ENCODE peak calls at places on chromosomes 1 and 21, in ten cellular contexts. I is GM12891, P is vagina, M is prostate gland, C is H54, B is ovary, S is sigmoid colon, O is esophagus squamous epithelium, T is adrenal gland, V is gastrocnemius medialis. G is an unnamed sample.

GRCh38 chr21:31282095-31282709 is 61.9 kb downstream of the TIAM1 start:
- DNase-seq in S (no peak), P (no peak), M (no peak), V (peak; percentile 15), T (no peak), B (no peak), I (no peak), O (no peak), C (peak; percentile 85), G (peak; percentile 76)

GRCh38 chr1:176241385-176242015 is 34.4 kb upstream of the COP1 start:
- DNase-seq in T (no peak), P (no peak), O (no peak), B (no peak), S (no peak), V (no peak), M (no peak), C (peak; percentile 4), I (no peak), G (peak; percentile 47)

GRCh38 chr1:232252719-232253118 is 377.2 kb downstream of the SIPA1L2 start:
- DNase-seq in V (no peak), M (no peak), C (no peak), B (no peak), S (no peak), T (no peak), O (no peak), I (no peak), P (no peak), G (no peak)

GRCh38 chr1:168408531-168409242 is 128.0 kb downstream of the TBX19 start:
- DNase-seq in S (no peak), M (no peak), O (no peak), V (no peak), I (no peak), T (no peak), C (peak; percentile 18), P (no peak), B (no peak), G (no peak)

GRCh38 chr1:220151454-220151853 is 57.5 kb downstream of the IARS2 start:
- DNase-seq in V (no peak), I (no peak), P (no peak), T (no peak), B (peak; percentile 57), S (no peak), O (no peak), M (no peak), C (no peak), G (no peak)

GRCh38 chr1:3330771-3331245 is 123.7 kb upstream of the ARHGEF16 start:
- DNase-seq in C (no peak), V (no peak), T (no peak), O (no peak), P (no peak), B (no peak), M (no peak), S (no peak), I (no peak), G (no peak)

GRCh38 chr21:45376459-45377324 is 28.3 kb upstream of the COL18A1 start:
- DNase-seq in I (no peak), M (no peak), P (no peak), V (no peak), B (peak; percentile 29), C (no peak), O (no peak), S (peak; percentile 54), T (no peak), G (no peak)

GRCh38 chr1:22121421-22121911 is 21.4 kb downstream of the WNT4 start:
- DNase-seq in I (no peak), C (no peak), O (no peak), T (peak; percentile 84), P (no peak), B (no peak), S (no peak), V (no peak), M (no peak), G (peak; percentile 23)

GRCh38 chr1:37498872-37499617 is 15.5 kb downstream of the MEAF6 start:
- DNase-seq in S (no peak), O (no peak), I (no peak), M (peak; percentile 84), P (no peak), C (no peak), B (no peak), V (peak; percentile 46), T (peak; percentile 79), G (peak; percentile 67)

GRCh38 chr21:35593000-35593502 is 467.3 kb downstream of the SETD4 start:
- DNase-seq in I (no peak), T (no peak), S (no peak), C (no peak), P (no peak), V (no peak), B (no peak), M (no peak), O (no peak), G (no peak)

GRCh38 chr1:16960560-16961296 is 19.7 kb downstream of the MFAP2 start:
- DNase-seq in T (peak; percentile 92), I (peak; percentile 74), S (peak; percentile 90), V (peak; percentile 68), C (no peak), M (peak; percentile 78), P (no peak), B (peak; percentile 85), O (no peak), G (peak; percentile 81)

GRCh38 chr1:2451744-2452582 is 24.1 kb upstream of the PLCH2 start:
- DNase-seq in C (peak; percentile 96), T (no peak), M (no peak), O (no peak), V (no peak), B (no peak), P (no peak), S (no peak), I (no peak), G (no peak)

GRCh38 chr1:1804301-1804700 is 26.0 kb upstream of the NADK start:
- DNase-seq in B (no peak), M (no peak), P (no peak), S (peak; percentile 54), T (no peak), C (no peak), O (no peak), V (no peak), I (no peak), G (no peak)

GRCh38 chr1:161723459-161724149 is 2.3 kb downstream of the FCRLB start:
- DNase-seq in P (no peak), I (no peak), S (no peak), B (no peak), C (no peak), M (peak; percentile 30), V (no peak), T (no peak), O (no peak), G (no peak)

GRCh38 chr1:161725888-161726630 is 4.7 kb downstream of the FCRLB start:
- DNase-seq in B (peak; percentile 60), C (peak; percentile 30), I (no peak), M (peak; percentile 33), O (no peak), T (peak; percentile 55), P (no peak), S (peak; percentile 75), V (no peak), G (peak; percentile 76)

GRCh38 chr1:161727343-161727924 is 6.1 kb downstream of the FCRLB start:
- DNase-seq in C (peak; percentile 6), T (no peak), M (no peak), I (no peak), V (no peak), B (no peak), O (no peak), S (no peak), P (no peak), G (peak; percentile 55)

GRCh38 chr1:161728376-161729226 is 7.3 kb downstream of the FCRLB start:
- DNase-seq in T (no peak), I (no peak), M (no peak), V (no peak), O (no peak), P (no peak), B (no peak), C (no peak), S (no peak), G (no peak)

GRCh38 chr1:161726631-161727342 is 5.4 kb downstream of the FCRLB start:
- DNase-seq in V (peak; percentile 64), I (peak; percentile 71), T (peak; percentile 84), S (peak; percentile 94), B (peak; percentile 93), M (peak; percentile 79), O (peak; percentile 60), P (no peak), C (peak; percentile 76), G (peak; percentile 92)
- TF ChIP-seq POLR2A in V (peak; percentile 35), I (peak; percentile 89), T (no peak), S (no peak), B (peak; percentile 20), M (peak; percentile 33), O (peak; percentile 71), P (no peak), C (peak; percentile 93), G (peak; percentile 87)

GRCh38 chr1:198937231-198938031 is 298.6 kb downstream of the PTPRC start:
- DNase-seq in C (peak; percentile 40), T (peak; percentile 83), V (peak; percentile 19), O (no peak), P (no peak), M (peak; percentile 13), S (no peak), I (peak; percentile 25), B (no peak), G (peak; percentile 87)
- TF ChIP-seq POLR2A in C (peak; percentile 76), T (peak; percentile 98), V (peak; percentile 67), O (peak; percentile 84), P (no peak), M (peak; percentile 44), S (peak; percentile 59), I (peak; percentile 93), B (no peak), G (peak; percentile 98)

DNA sequence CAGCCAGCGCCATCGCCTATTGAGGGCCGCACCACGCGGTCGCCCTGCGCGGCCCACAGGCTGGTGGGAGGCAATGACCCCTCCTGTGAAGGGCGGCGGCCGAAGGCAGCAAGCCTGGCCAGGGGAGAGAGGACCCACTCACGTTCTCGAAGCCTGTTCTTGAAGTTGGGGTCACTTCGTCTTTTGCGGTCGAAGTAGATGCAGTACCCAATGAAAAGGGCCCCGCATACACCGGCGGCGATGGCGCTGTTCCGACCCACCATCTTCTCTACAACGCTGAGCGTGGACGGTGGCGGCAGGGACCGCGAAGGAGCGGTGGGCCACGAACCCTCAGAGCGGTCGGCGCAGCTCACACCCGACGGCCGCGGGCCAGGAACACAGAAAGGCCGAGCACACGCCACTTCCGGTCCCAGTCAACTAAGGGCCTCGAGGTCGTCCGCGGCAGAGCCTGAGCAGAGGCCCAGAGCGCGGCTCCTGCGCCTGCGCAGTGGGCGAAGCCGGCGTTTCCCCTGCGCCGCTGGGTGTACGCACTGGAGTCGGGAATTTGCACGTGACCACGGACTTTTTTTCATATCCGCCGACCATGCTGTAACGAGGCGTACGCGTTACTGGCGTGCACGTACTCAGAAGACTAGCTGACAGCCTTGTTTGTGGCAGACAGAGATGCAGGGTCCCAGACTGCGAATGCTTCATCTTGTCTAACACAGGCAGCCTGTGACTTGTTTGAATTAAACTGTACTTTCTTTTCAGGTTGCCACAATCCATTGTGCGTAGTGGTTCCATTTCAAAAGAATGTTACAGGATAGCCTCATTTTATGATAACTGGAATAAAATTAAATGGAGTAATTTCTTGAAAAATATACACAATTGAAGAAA is at the start of gene TOMM20:
- DNase-seq in S (peak; percentile 99), B (peak; percentile 97), C (peak; percentile 90), I (peak; percentile 93), T (peak; percentile 99), M (peak; percentile 94), V (peak; percentile 98), O (peak; percentile 57), P (no peak), G (peak; percentile 99)
- TF ChIP-seq POLR2A in S (peak; percentile 72), B (peak; percentile 64), C (peak; percentile 91), I (peak; percentile 97), T (peak; percentile 94), M (peak; percentile 49), V (peak; percentile 61), O (peak; percentile 81), P (no peak), G (peak; percentile 93)

GRCh38 chr1:28914228-28915035 is at the start of gene EPB41:
- DNase-seq in V (peak; percentile 87), B (peak; percentile 95), I (peak; percentile 95), P (no peak), C (peak; percentile 81), S (peak; percentile 95), O (peak; percentile 34), T (peak; percentile 95), M (peak; percentile 94), G (no peak)
- TF ChIP-seq POLR2A in V (peak; percentile 77), B (peak; percentile 48), I (no peak), P (no peak), C (no peak), S (no peak), O (peak; percentile 81), T (peak; percentile 75), M (peak; percentile 76), G (no peak)

G was measured in erythroblast.